ENCODE peak calls at places on chromosomes 1 and 21, in five cellular contexts. J is activated naive CD4-positive, alpha-beta T cell; K is fibroblast of mammary gland; I is NCI-H187; P is HTR-8/SVneo. C is an unnamed sample.

GRCh38 chr1:6603851-6604558 is 1.3 kb upstream of the KLHL21 start:
- DNase-seq in K (peak; percentile 91), I (no peak), P (peak; percentile 19), J (peak; percentile 15), C (no peak)

GRCh38 chr1:212485895-212486590 is 53.3 kb downstream of the NENF start:
- DNase-seq in J (no peak), K (peak; percentile 92), P (peak; percentile 79), I (no peak), C (no peak)

GRCh38 chr1:18198240-18198639 is 90.6 kb downstream of the IGSF21 start:
- DNase-seq in P (no peak), K (no peak), J (no peak), I (no peak), C (no peak)

GRCh38 chr1:7121622-7121988 is 336.4 kb downstream of the CAMTA1 start:
- DNase-seq in J (no peak), P (no peak), I (no peak), K (no peak), C (no peak)

GRCh38 chr1:224641030-224641429 is 24.9 kb downstream of the CNIH3 start:
- DNase-seq in J (no peak), K (no peak), I (no peak), P (no peak), C (no peak)

GRCh38 chr1:211320980-211321379 is 5.7 kb upstream of the TRAF5 start:
- DNase-seq in I (no peak), P (no peak), K (peak; percentile 29), J (no peak), C (no peak)

GRCh38 chr1:55447488-55447887 is 232.3 kb upstream of the USP24 start:
- DNase-seq in K (peak; percentile 50), I (no peak), J (no peak), P (no peak), C (no peak)

GRCh38 chr21:29196021-29196663 is 65.7 kb downstream of the MAP3K7CL start:
- DNase-seq in K (peak; percentile 96), I (no peak), J (no peak), P (peak; percentile 84), C (no peak)

GRCh38 chr1:41275831-41276230 is 33.7 kb upstream of the SCMH1 start:
- DNase-seq in I (no peak), J (no peak), K (no peak), P (no peak), C (no peak)

GRCh38 chr1:234585333-234586055 is 24.5 kb downstream of the IRF2BP2 start:
- DNase-seq in P (no peak), K (peak; percentile 78), J (no peak), I (no peak), C (no peak)

GRCh38 chr1:118556936-118557335 is 371.9 kb upstream of the SPAG17 start:
- DNase-seq in K (no peak), J (no peak), P (no peak), I (no peak), C (no peak)

GRCh38 chr1:110245876-110246620 is 35.9 kb downstream of the KCNC4 start:
- DNase-seq in K (no peak), J (no peak), P (no peak), I (no peak), C (no peak)

GRCh38 chr1:88900883-88901282 is 9.5 kb upstream of the GTF2B start:
- DNase-seq in P (no peak), I (no peak), J (no peak), K (no peak), C (no peak)

GRCh38 chr21:44927587-44928461 is 7.1 kb upstream of the ITGB2 start:
- DNase-seq in P (peak; percentile 73), I (no peak), J (peak; percentile 79), K (peak; percentile 69), C (no peak)

GRCh38 chr1:91450260-91450659 is 45.6 kb upstream of the HFM1 start:
- DNase-seq in P (no peak), K (no peak), I (no peak), J (no peak), C (no peak)

GRCh38 chr1:183126528-183126927 is 59.5 kb upstream of the LAMC2 start:
- DNase-seq in K (peak; percentile 55), P (no peak), I (no peak), J (no peak), C (no peak)

GRCh38 chr1:11839727-11840705 is 7.6 kb downstream of the NPPA start:
- DNase-seq in P (no peak), K (no peak), J (no peak), I (no peak), C (no peak)

GRCh38 chr1:156903328-156904091 is 10.0 kb downstream of the PEAR1 start:
- DNase-seq in P (no peak), J (no peak), K (no peak), I (no peak), C (no peak)

GRCh38 chr1:24108334-24109165 is 3.4 kb downstream of the MYOM3 start:
- DNase-seq in J (no peak), P (peak; percentile 22), I (no peak), K (peak; percentile 88), C (no peak)

GRCh38 chr1:216045400-216045799 is 377.8 kb downstream of the USH2A start:
- DNase-seq in P (peak; percentile 29), K (peak; percentile 87), J (no peak), I (no peak), C (no peak)

GRCh38 chr1:15758537-15758936 is at the start of gene FBLIM1:
- DNase-seq in K (no peak), P (no peak), J (no peak), I (no peak), C (no peak)

GRCh38 chr1:89453123-89453972 is 71.3 kb upstream of the LRRC8B start:
- DNase-seq in P (no peak), I (no peak), K (no peak), J (no peak), C (no peak)

GRCh38 chr1:9766759-9767442 is 56.9 kb downstream of the CLSTN1 start:
- DNase-seq in K (peak; percentile 99), I (no peak), J (no peak), P (peak; percentile 74), C (no peak)

GRCh38 chr1:6657138-6657537 is 32.5 kb downstream of the THAP3 start:
- DNase-seq in P (no peak), K (no peak), I (no peak), J (no peak), C (no peak)

GRCh38 chr1:230572121-230573083 is 69.9 kb upstream of the COG2 start:
- DNase-seq in I (no peak), P (no peak), K (peak; percentile 11), J (no peak), C (no peak)

GRCh38 chr1:185632659-185633428 is 101.3 kb upstream of the HMCN1 start:
- DNase-seq in P (no peak), J (no peak), I (no peak), K (peak; percentile 59), C (no peak)

GRCh38 chr1:32250893-32251716 is at the start of gene LCK:
- DNase-seq in I (no peak), P (no peak), J (peak; percentile 37), K (no peak), C (peak; percentile 60)

GRCh38 chr21:38229260-38229877 is 27.4 kb upstream of the KCNJ15 start:
- DNase-seq in P (no peak), J (no peak), I (no peak), K (peak; percentile 37), C (no peak)

GRCh38 chr21:17869115-17869514 is 50.0 kb upstream of the C21orf91 start:
- DNase-seq in K (no peak), P (no peak), I (no peak), J (no peak), C (no peak)

GRCh38 chr1:220113136-220113695 is 19.3 kb downstream of the IARS2 start:
- DNase-seq in K (peak; percentile 63), P (peak; percentile 25), J (no peak), I (no peak), C (no peak)

C was measured in activated CD8-positive, alpha-beta memory T cell treated with anti-CD3 and anti-CD28 coated beads for 48 hours.